ENCODE peak calls at places on chromosomes 3 and 15, in seven cellular contexts. M, C, T, B, R, U and L are unnamed samples.

GRCh38 chr3:56219894-56220805 is 248.1 kb downstream of the ERC2 start:
- DNase-seq in U (no peak), T (no peak), C (no peak), M (no peak), B (no peak), R (no peak), L (no peak)

GRCh38 chr15:41908681-41909461 is 15.0 kb upstream of the SPTBN5 start:
- DNase-seq in R (no peak), M (no peak), U (no peak), C (no peak), B (peak), T (no peak), L (no peak)

GRCh38 chr15:68536331-68537095 is 42.3 kb upstream of the CORO2B start:
- DNase-seq in M (no peak), C (no peak), U (no peak), T (no peak), B (no peak), R (no peak), L (no peak)

GRCh38 chr15:33425149-33425548 is 114.4 kb downstream of the RYR3 start:
- DNase-seq in B (no peak), T (peak), U (no peak), R (no peak), C (peak), M (no peak), L (peak)

GRCh38 chr3:99934984-99935797 is 117.5 kb downstream of the CMSS1 start:
- DNase-seq in B (no peak), R (no peak), C (no peak), T (no peak), M (no peak), U (no peak), L (no peak)

GRCh38 chr3:143313025-143313424 is 193.5 kb downstream of the CHST2 start:
- DNase-seq in B (no peak), T (no peak), R (no peak), M (no peak), C (no peak), U (no peak), L (no peak)

GRCh38 chr15:79432345-79433311 is 492 bp downstream of the MINAR1 start:
- DNase-seq in R (no peak), M (no peak), B (peak), T (no peak), U (no peak), C (peak), L (peak)

GRCh38 chr15:67175643-67176071 is 78.8 kb downstream of the AAGAB start:
- DNase-seq in U (no peak), M (no peak), C (no peak), R (no peak), T (no peak), B (no peak), L (no peak)

GRCh38 chr15:31887246-31887645 is 143.1 kb upstream of the CHRNA7 start:
- DNase-seq in C (no peak), U (no peak), T (no peak), B (no peak), M (no peak), R (no peak), L (no peak)

GRCh38 chr15:76038512-76038911 is 21.3 kb upstream of the TMEM266 start:
- DNase-seq in M (no peak), B (no peak), U (no peak), R (no peak), T (no peak), C (peak), L (peak)

GRCh38 chr3:132448211-132448961 is 31.1 kb downstream of the DNAJC13 start:
- DNase-seq in C (no peak), U (no peak), T (peak), B (peak), M (no peak), R (no peak), L (no peak)

GRCh38 chr3:183064475-183064874 is 34.8 kb downstream of the MCCC1 start:
- DNase-seq in M (no peak), B (no peak), C (no peak), R (no peak), U (no peak), T (no peak), L (no peak)

GRCh38 chr15:92611995-92612745 is 43.4 kb downstream of the FAM174B start:
- DNase-seq in T (no peak), B (no peak), M (no peak), R (no peak), C (no peak), U (no peak), L (no peak)

GRCh38 chr3:30421261-30421660 is 185.1 kb upstream of the TGFBR2 start:
- DNase-seq in M (no peak), R (no peak), C (peak), B (no peak), U (no peak), T (no peak), L (peak)

GRCh38 chr3:125478321-125478720 is 41.7 kb downstream of the SNX4 start:
- DNase-seq in U (no peak), C (no peak), R (no peak), B (no peak), M (no peak), T (no peak), L (no peak)

GRCh38 chr3:167113466-167113865 is 266.6 kb downstream of the ZBBX start:
- DNase-seq in R (no peak), C (no peak), U (no peak), M (no peak), T (no peak), B (no peak), L (no peak)

GRCh38 chr3:174146008-174146407 is 713.1 kb upstream of the NAALADL2 start:
- DNase-seq in M (no peak), U (no peak), C (no peak), T (no peak), R (no peak), B (no peak), L (no peak)

GRCh38 chr15:70672081-70672480 is 91.3 kb downstream of the UACA start:
- DNase-seq in U (no peak), B (no peak), C (no peak), T (no peak), M (no peak), R (no peak), L (no peak)

GRCh38 chr3:11161666-11162065 is 7.4 kb downstream of the HRH1 start:
- DNase-seq in U (no peak), R (no peak), M (no peak), B (no peak), C (no peak), T (no peak), L (no peak)

GRCh38 chr3:183381673-183382072 is 46.7 kb downstream of the MCF2L2 start:
- DNase-seq in M (no peak), C (no peak), U (no peak), R (no peak), T (no peak), B (no peak), L (no peak)

GRCh38 chr3:157089455-157090221 is 70.3 kb downstream of the CCNL1 start:
- DNase-seq in R (peak), U (no peak), B (peak), T (peak), M (no peak), C (no peak), L (peak)

GRCh38 chr3:155009217-155009616 is 70.9 kb upstream of the MME start:
- DNase-seq in M (no peak), T (no peak), U (no peak), B (no peak), C (no peak), R (no peak), L (no peak)

GRCh38 chr3:138657508-138657907 is 48.9 kb downstream of the FAIM start:
- DNase-seq in T (no peak), R (no peak), U (no peak), B (peak), M (no peak), C (no peak), L (no peak)